ENCODE peak calls at places on chromosomes 2 and 18, in eight cellular contexts. I is cardiac muscle cell; V is psoas muscle; K is lower lobe of right lung; O is substantia nigra; Q is stimulated activated CD4-positive, alpha-beta T cell treated with anti-CD3 and anti-CD28 coated beads, Interleukin-2, amount 100 ng/mL, for 48 hours; J is stimulated activated CD8-positive, alpha-beta memory T cell treated with anti-CD3 and anti-CD28 coated beads, Interleukin-7, amount 100 ng/mL, for 24 hours; X is effector memory CD8-positive, alpha-beta T cell. P is an unnamed sample.

GRCh38 chr2:155485141-155485842 is 786.8 kb downstream of the KCNJ3 start:
- DNase-seq in I (no peak), V (no peak), K (no peak), O (no peak), Q (no peak), J (no peak), X (no peak), P (no peak)

GRCh38 chr2:43927442-43927841 is 68.3 kb downstream of the LRPPRC start:
- DNase-seq in I (no peak), V (no peak), K (no peak), O (no peak), Q (no peak), J (no peak), X (no peak), P (no peak)

GRCh38 chr2:104745856-104746255 is 108.1 kb upstream of the POU3F3 start:
- DNase-seq in I (no peak), V (no peak), K (no peak), O (no peak), Q (no peak), J (no peak), X (no peak), P (no peak)

GRCh38 chr2:61689526-61689925 is 151.4 kb upstream of the XPO1 start:
- DNase-seq in I (no peak), V (no peak), K (no peak), O (no peak), Q (no peak), J (no peak), X (no peak), P (no peak)

GRCh38 chr18:8116346-8117007 is 492.8 kb upstream of the RAB12 start:
- DNase-seq in I (no peak), V (no peak), K (no peak), O (no peak), Q (no peak), J (no peak), X (no peak), P (no peak)

GRCh38 chr2:23286765-23287155 is 98.2 kb upstream of the KLHL29 start:
- DNase-seq in I (no peak), V (peak), K (no peak), O (peak), Q (no peak), J (no peak), X (no peak), P (no peak)

GRCh38 chr2:10028988-10029874 is 14.1 kb upstream of the KLF11 start:
- DNase-seq in I (peak), V (peak), K (peak), O (no peak), Q (no peak), J (no peak), X (peak), P (peak)

GRCh38 chr2:196046123-196046917 is 22.3 kb downstream of the DNAH7 start:
- DNase-seq in I (no peak), V (no peak), K (no peak), O (no peak), Q (no peak), J (no peak), X (no peak), P (no peak)

GRCh38 chr2:10983711-10984110 is 72.0 kb downstream of the KCNF1 start:
- DNase-seq in I (no peak), V (no peak), K (no peak), O (no peak), Q (no peak), J (no peak), X (no peak), P (no peak)

GRCh38 chr18:23270999-23271680 is 135.9 kb downstream of the CABLES1 start:
- DNase-seq in I (no peak), V (no peak), K (no peak), O (no peak), Q (no peak), J (no peak), X (no peak), P (no peak)

GRCh38 chr2:9905413-9905812 is 46.1 kb upstream of the GRHL1 start:
- DNase-seq in I (no peak), V (no peak), K (no peak), O (no peak), Q (no peak), J (no peak), X (no peak), P (no peak)

GRCh38 chr2:168058675-168059074 is 188.7 kb downstream of the STK39 start:
- DNase-seq in I (no peak), V (no peak), K (no peak), O (no peak), Q (no peak), J (no peak), X (no peak), P (no peak)

GRCh38 chr18:10022365-10022764 is 108.5 kb downstream of the VAPA start:
- DNase-seq in I (no peak), V (no peak), K (no peak), O (no peak), Q (no peak), J (no peak), X (no peak), P (no peak)

GRCh38 chr18:36849288-36850011 is 20.5 kb downstream of the KIAA1328 start:
- DNase-seq in I (no peak), V (no peak), K (no peak), O (no peak), Q (no peak), J (no peak), X (no peak), P (no peak)

GRCh38 chr2:159744363-159744762 is 32.1 kb downstream of the MARCHF7 start:
- DNase-seq in I (peak), V (no peak), K (no peak), O (no peak), Q (no peak), J (no peak), X (no peak), P (no peak)

GRCh38 chr2:97712693-97713295 is 582 bp upstream of the ZAP70 start:
- DNase-seq in I (no peak), V (peak), K (no peak), O (no peak), Q (no peak), J (no peak), X (no peak), P (peak)

GRCh38 chr18:62758591-62758990 is 43.2 kb downstream of the PHLPP1 start:
- DNase-seq in I (no peak), V (no peak), K (no peak), O (no peak), Q (no peak), J (no peak), X (no peak), P (no peak)

GRCh38 chr2:27833931-27834330 is 56.3 kb downstream of the RBKS start:
- DNase-seq in I (no peak), V (no peak), K (no peak), O (no peak), Q (no peak), J (no peak), X (no peak), P (no peak)

GRCh38 chr2:101011152-101011551 is 9.1 kb downstream of the RPL31 start:
- DNase-seq in I (no peak), V (no peak), K (no peak), O (no peak), Q (no peak), J (no peak), X (no peak), P (no peak)

GRCh38 chr2:12262681-12263436 is 453.9 kb upstream of the TRIB2 start:
- DNase-seq in I (peak), V (no peak), K (no peak), O (no peak), Q (no peak), J (no peak), X (no peak), P (no peak)

GRCh38 chr2:54652540-54652939 is 70.9 kb upstream of the EML6 start:
- DNase-seq in I (no peak), V (no peak), K (no peak), O (no peak), Q (no peak), J (no peak), X (no peak), P (no peak)

GRCh38 chr18:42141439-42141838 is 186.4 kb downstream of the PIK3C3 start:
- DNase-seq in I (no peak), V (no peak), K (no peak), O (no peak), Q (no peak), J (no peak), X (no peak), P (no peak)

GRCh38 chr2:29196792-29197788 is 81.9 kb downstream of the CLIP4 start:
- DNase-seq in I (peak), V (peak), K (peak), O (peak), Q (peak), J (peak), X (peak), P (peak)